ENCODE peak calls at places on chromosomes 11 and 22, in five cellular contexts. K is GM13977; W is naive thymus-derived CD8-positive, alpha-beta T cell; R is SW480; G is GM04504. X is an unnamed sample.

GRCh38 chr22:30298005-30298701 is 8.8 kb upstream of the CASTOR1 start:
- DNase-seq in G (no peak), W (no peak), R (no peak), K (no peak), X (no peak)

GRCh38 chr11:68002943-68003845 is 703 bp downstream of the UNC93B1 start:
- DNase-seq in K (peak), W (peak), R (peak), G (no peak), X (no peak)

GRCh38 chr11:132623496-132623895 is 908.8 kb downstream of the OPCML start:
- DNase-seq in W (no peak), K (no peak), R (no peak), G (no peak), X (no peak)

GRCh38 chr11:45921561-45922424 is 663 bp upstream of the LARGE2 start:
- DNase-seq in G (no peak), R (peak), W (no peak), K (peak), X (no peak)

GRCh38 chr11:306645-307371 is 808 bp upstream of the IFITM2 start:
- DNase-seq in K (no peak), W (no peak), G (no peak), R (no peak), X (no peak)

GRCh38 chr22:47209077-47209514 is 446.6 kb downstream of the TBC1D22A start:
- DNase-seq in W (no peak), G (no peak), K (no peak), R (peak), X (no peak)

GRCh38 chr11:116375221-116375620 is 397.6 kb downstream of the BUD13 start:
- DNase-seq in K (no peak), R (no peak), G (no peak), W (no peak), X (no peak)

GRCh38 chr11:26578998-26579635 is 7.1 kb upstream of the MUC15 start:
- DNase-seq in G (no peak), W (no peak), K (no peak), R (no peak), X (no peak)

GRCh38 chr22:49530671-49531532 is 296.8 kb downstream of the BRD1 start:
- DNase-seq in R (no peak), G (no peak), W (no peak), K (no peak), X (no peak)

GRCh38 chr11:68963779-68964178 is 17.0 kb downstream of the MRGPRD start:
- DNase-seq in K (no peak), W (no peak), G (no peak), R (no peak), X (no peak)

GRCh38 chr11:111631034-111631665 is 28.9 kb downstream of the SIK2 start:
- DNase-seq in R (no peak), K (no peak), W (no peak), G (no peak), X (no peak)

GRCh38 chr11:115141715-115142114 is 362.5 kb downstream of the CADM1 start:
- DNase-seq in G (no peak), K (no peak), R (no peak), W (no peak), X (no peak)

GRCh38 chr22:17214416-17215043 is 4.7 kb downstream of the ADA2 start:
- DNase-seq in W (no peak), R (no peak), G (no peak), K (no peak), X (no peak)

GRCh38 chr11:198236-198806 is 5.4 kb downstream of the SCGB1C1 start:
- DNase-seq in W (no peak), K (no peak), R (no peak), G (no peak), X (no peak)